ENCODE peak calls at places on chromosomes 12 and 14, in five cellular contexts. T is neuronal stem cell, I is H1, L is H9, U is trophoblast cell. R is an unnamed sample.

GRCh38 chr12:95259368-95259767 is 41.8 kb downstream of the VEZT start:
- DNase-seq in T (no peak), I (no peak), L (no peak), U (no peak), R (no peak)

GRCh38 chr12:48525332-48525731 is at the start of gene OR8S1:
- DNase-seq in T (no peak), I (no peak), L (no peak), U (no peak), R (no peak)

GRCh38 chr12:41965996-41966395 is 178.7 kb downstream of the GXYLT1 start:
- DNase-seq in T (no peak), I (no peak), L (no peak), U (peak; percentile 1), R (no peak)

GRCh38 chr14:64711039-64711438 is 6.8 kb downstream of the PLEKHG3 start:
- DNase-seq in T (no peak), I (no peak), L (no peak), U (no peak), R (no peak)

GRCh38 chr12:96985515-96986362 is 78.7 kb downstream of the NEDD1 start:
- DNase-seq in T (no peak), I (peak; percentile 82), L (peak; percentile 84), U (peak; percentile 57), R (no peak)

GRCh38 chr12:8037046-8037663 is 4.6 kb downstream of the FOXJ2 start:
- DNase-seq in T (no peak), I (no peak), L (no peak), U (no peak), R (no peak)

GRCh38 chr12:32063796-32064195 is 42.9 kb upstream of the BICD1 start:
- DNase-seq in T (no peak), I (no peak), L (no peak), U (no peak), R (no peak)

GRCh38 chr12:110245278-110245868 is 35.7 kb upstream of the ATP2A2 start:
- DNase-seq in T (no peak), I (peak; percentile 76), L (peak; percentile 78), U (peak; percentile 52), R (no peak)

GRCh38 chr14:38522724-38523123 is 266.8 kb upstream of the CLEC14A start:
- DNase-seq in T (no peak), I (no peak), L (no peak), U (no peak), R (peak; percentile 20)

GRCh38 chr14:62718629-62719028 is 326.6 kb downstream of the KCNH5 start:
- DNase-seq in T (no peak), I (no peak), L (no peak), U (no peak), R (no peak)

GRCh38 chr12:112170376-112170775 is 45.0 kb downstream of the TRAFD1 start:
- DNase-seq in T (no peak), I (no peak), L (no peak), U (peak; percentile 45), R (no peak)

GRCh38 chr14:59328410-59328809 is 136.8 kb downstream of the GPR135 start:
- DNase-seq in T (no peak), I (no peak), L (no peak), U (no peak), R (no peak)

GRCh38 chr14:36320210-36321003 is at the start of gene MBIP:
- DNase-seq in T (peak; percentile 95), I (peak; percentile 85), L (peak; percentile 95), U (peak; percentile 95), R (peak; percentile 97)

GRCh38 chr14:24312736-24313507 is 1.6 kb downstream of the LTB4R start:
- DNase-seq in T (no peak), I (no peak), L (no peak), U (peak; percentile 23), R (peak; percentile 69)

GRCh38 chr12:56366948-56367347 is 4.3 kb upstream of the APOF start:
- DNase-seq in T (no peak), I (no peak), L (no peak), U (no peak), R (no peak)

GRCh38 chr12:12365931-12366431 is 9.1 kb downstream of the BORCS5 start:
- DNase-seq in T (no peak), I (no peak), L (no peak), U (peak; percentile 76), R (no peak)

GRCh38 chr14:74979029-74979428 is 23.6 kb upstream of the PGF start:
- DNase-seq in T (no peak), I (no peak), L (no peak), U (peak; percentile 88), R (no peak)

GRCh38 chr12:31021181-31021580 is 52.5 kb upstream of the DDX11 start:
- DNase-seq in T (no peak), I (no peak), L (no peak), U (no peak), R (no peak)

GRCh38 chr12:7989827-7990491 is 42.6 kb upstream of the FOXJ2 start:
- DNase-seq in T (no peak), I (no peak), L (no peak), U (peak; percentile 93), R (peak; percentile 61)

GRCh38 chr12:31585895-31586294 is 5.0 kb downstream of the DENND5B start:
- DNase-seq in T (no peak), I (no peak), L (no peak), U (no peak), R (no peak)

GRCh38 chr14:105473677-105474477 is 744 bp upstream of the CRIP2 start:
- DNase-seq in T (peak; percentile 96), I (peak; percentile 96), L (peak; percentile 97), U (peak; percentile 97), R (peak; percentile 94)

GRCh38 chr12:108677381-108677780 is 43.7 kb upstream of the SELPLG start:
- DNase-seq in T (no peak), I (no peak), L (no peak), U (no peak), R (no peak)

GRCh38 chr12:118436002-118436724 is 59.8 kb downstream of the SUDS3 start:
- DNase-seq in T (peak; percentile 11), I (peak; percentile 57), L (peak; percentile 55), U (peak; percentile 11), R (no peak)

GRCh38 chr14:29587761-29588160 is 339.9 kb downstream of the PRKD1 start:
- DNase-seq in T (no peak), I (no peak), L (no peak), U (no peak), R (no peak)

GRCh38 chr12:46489951-46490388 is 117.4 kb upstream of the SLC38A2 start:
- DNase-seq in T (no peak), I (no peak), L (no peak), U (no peak), R (no peak)

GRCh38 chr14:36580856-36581831 is 1.3 kb downstream of the NKX2-8 start:
- DNase-seq in T (no peak), I (peak; percentile 74), L (peak; percentile 61), U (peak; percentile 38), R (peak; percentile 37)

GRCh38 chr14:99325591-99325990 is 53.6 kb upstream of the BCL11B start:
- DNase-seq in T (no peak), I (peak; percentile 19), L (no peak), U (no peak), R (no peak)

GRCh38 chr12:93742086-93742934 is 65.1 kb downstream of the CRADD start:
- DNase-seq in T (peak; percentile 36), I (peak; percentile 68), L (peak; percentile 59), U (peak; percentile 77), R (peak; percentile 69)
- H2BK12ac ChIP-seq in T (no peak overlapping the region), I (peak overlapping the region; percentile 97), L (no peak overlapping the region), U (no peak overlapping the region), R (no peak overlapping the region)

DNA sequence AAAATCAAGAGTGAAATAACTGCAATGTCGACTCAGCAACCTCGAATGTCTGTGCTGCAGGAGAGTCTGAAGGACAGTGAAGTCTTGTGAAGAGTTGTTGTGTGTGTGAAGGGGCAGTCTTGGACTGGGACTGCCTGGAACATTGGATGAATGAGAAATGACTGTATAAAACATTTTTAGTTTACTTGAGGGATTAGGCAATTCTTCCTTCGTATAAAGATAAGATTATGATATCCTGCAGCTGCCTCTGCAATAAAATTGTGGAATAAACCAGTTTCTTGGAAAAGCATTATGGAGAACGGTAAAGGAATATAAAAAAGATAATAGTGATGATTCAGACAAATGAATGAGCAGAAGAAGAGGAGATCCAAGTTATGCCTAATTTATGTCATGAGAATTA is 30.9 kb upstream of the LUM start:
- DNase-seq in T (no peak), I (no peak), L (no peak), U (no peak), R (peak; percentile 60)
- H3K14ac ChIP-seq in T (no peak overlapping the region), I (no peak overlapping the region), L (no peak overlapping the region), U (no peak overlapping the region), R (no peak overlapping the region)

GRCh38 chr12:120258323-120258896 is 7.1 kb downstream of the PXN start:
- DNase-seq in T (no peak), I (no peak), L (no peak), U (no peak), R (no peak)

GRCh38 chr12:120262852-120263724 is 2.4 kb downstream of the PXN start:
- DNase-seq in T (no peak), I (no peak), L (peak; percentile 29), U (peak; percentile 53), R (no peak)

GRCh38 chr12:120259418-120260202 is 5.9 kb downstream of the PXN start:
- DNase-seq in T (no peak), I (no peak), L (peak; percentile 26), U (peak; percentile 66), R (no peak)

GRCh38 chr12:120261951-120262851 is 3.3 kb downstream of the PXN start:
- DNase-seq in T (no peak), I (no peak), L (no peak), U (peak; percentile 90), R (no peak)

DNA sequence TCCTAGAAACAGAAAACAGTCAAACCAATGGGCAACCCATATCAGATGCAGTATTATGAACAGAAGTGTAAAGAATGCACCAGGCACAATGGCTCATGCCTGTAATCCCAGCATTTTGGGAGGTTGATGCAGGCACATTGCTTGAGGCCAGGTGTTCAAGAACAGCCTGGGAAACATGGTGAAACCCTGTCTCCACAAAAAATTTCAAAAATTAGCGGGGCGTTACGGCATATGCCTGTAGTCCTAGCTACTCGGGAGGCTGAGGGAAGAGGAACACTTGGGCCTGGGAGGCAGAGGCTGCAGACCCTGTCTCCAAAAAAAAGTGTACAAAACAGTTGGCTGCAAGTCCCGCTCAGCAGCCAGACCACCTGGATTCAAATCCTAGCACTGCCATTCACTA is 4.9 kb downstream of the PXN start:
- DNase-seq in T (no peak), I (no peak), L (no peak), U (peak; percentile 99), R (no peak)
- H3K4me1 ChIP-seq in T (peaks cover 22% of the 10 kb centered on the region), I (peaks cover 17% of the 10 kb centered on the region), L (peaks cover 18% of the 10 kb centered on the region), U (peaks cover 47% of the 10 kb centered on the region), R (peaks cover 37% of the 10 kb centered on the region)

GRCh38 chr12:67082221-67082620 is 186.9 kb upstream of the CAND1 start:
- DNase-seq in T (no peak), I (no peak), L (no peak), U (no peak), R (no peak)
- H2BK12ac ChIP-seq in T (no peak overlapping the region), I (no peak overlapping the region), L (no peak overlapping the region), U (no peak overlapping the region), R (no peak overlapping the region)